ENCODE peak calls at places on chromosomes 4 and X, in four cellular contexts. Q, E, D and K are unnamed samples.

GRCh38 chrX:148365233-148365632 is 135.2 kb upstream of the AFF2 start:
- DNase-seq in Q (no peak), E (no peak), D (no peak), K (no peak)

GRCh38 chr4:169644802-169645201 is 24.4 kb downstream of the CLCN3 start:
- DNase-seq in Q (no peak), E (no peak), D (no peak), K (no peak)

GRCh38 chr4:53943345-53944085 is 120.9 kb downstream of the CHIC2 start:
- DNase-seq in Q (no peak), E (peak), D (no peak), K (peak)

GRCh38 chrX:30308263-30309138 is 689 bp downstream of the NR0B1 start:
- DNase-seq in Q (no peak), E (no peak), D (no peak), K (no peak)

GRCh38 chr4:134126955-134127354 is 74.6 kb downstream of the PABPC4L start:
- DNase-seq in Q (no peak), E (no peak), D (no peak), K (no peak)

GRCh38 chr4:145843148-145843547 is 95.5 kb downstream of the ZNF827 start:
- DNase-seq in Q (no peak), E (no peak), D (no peak), K (no peak)

GRCh38 chr4:163665521-163666334 is 171.2 kb downstream of the TMA16 start:
- DNase-seq in Q (no peak), E (no peak), D (no peak), K (no peak)

GRCh38 chr4:20356565-20356964 is 104.9 kb downstream of the SLIT2 start:
- DNase-seq in Q (no peak), E (no peak), D (no peak), K (no peak)

GRCh38 chr4:30269850-30270249 is 450.3 kb upstream of the PCDH7 start:
- DNase-seq in Q (no peak), E (peak), D (no peak), K (no peak)

GRCh38 chr4:128287159-128287870 is at the start of gene PGRMC2:
- DNase-seq in Q (no peak), E (no peak), D (peak), K (no peak)

GRCh38 chr4:21041708-21042107 is 341.4 kb downstream of the PACRGL start:
- DNase-seq in Q (no peak), E (no peak), D (no peak), K (no peak)

GRCh38 chrX:116009871-116010710 is 160.5 kb upstream of the AGTR2 start:
- DNase-seq in Q (peak), E (no peak), D (no peak), K (no peak)

GRCh38 chrX:129808829-129809745 is 29.3 kb downstream of the SASH3 start:
- DNase-seq in Q (no peak), E (no peak), D (no peak), K (no peak)

GRCh38 chrX:9122504-9123245 is 88.7 kb upstream of the FAM9B start:
- DNase-seq in Q (no peak), E (no peak), D (no peak), K (no peak)

GRCh38 chrX:12979630-12980015 is 4.7 kb downstream of the TMSB4X start:
- DNase-seq in Q (no peak), E (no peak), D (no peak), K (no peak)

GRCh38 chr4:18111100-18111499 is 89.5 kb upstream of the LCORL start:
- DNase-seq in Q (no peak), E (no peak), D (no peak), K (no peak)

GRCh38 chrX:30060718-30061117 is 154.6 kb upstream of the MAGEB2 start:
- DNase-seq in Q (no peak), E (peak), D (no peak), K (no peak)

GRCh38 chr4:4914059-4914820 is 54.8 kb downstream of the MSX1 start:
- DNase-seq in Q (no peak), E (no peak), D (no peak), K (peak)

GRCh38 chr4:59248313-59248712 is 1951.8 kb upstream of the ADGRL3 start:
- DNase-seq in Q (no peak), E (no peak), D (no peak), K (no peak)

DNA sequence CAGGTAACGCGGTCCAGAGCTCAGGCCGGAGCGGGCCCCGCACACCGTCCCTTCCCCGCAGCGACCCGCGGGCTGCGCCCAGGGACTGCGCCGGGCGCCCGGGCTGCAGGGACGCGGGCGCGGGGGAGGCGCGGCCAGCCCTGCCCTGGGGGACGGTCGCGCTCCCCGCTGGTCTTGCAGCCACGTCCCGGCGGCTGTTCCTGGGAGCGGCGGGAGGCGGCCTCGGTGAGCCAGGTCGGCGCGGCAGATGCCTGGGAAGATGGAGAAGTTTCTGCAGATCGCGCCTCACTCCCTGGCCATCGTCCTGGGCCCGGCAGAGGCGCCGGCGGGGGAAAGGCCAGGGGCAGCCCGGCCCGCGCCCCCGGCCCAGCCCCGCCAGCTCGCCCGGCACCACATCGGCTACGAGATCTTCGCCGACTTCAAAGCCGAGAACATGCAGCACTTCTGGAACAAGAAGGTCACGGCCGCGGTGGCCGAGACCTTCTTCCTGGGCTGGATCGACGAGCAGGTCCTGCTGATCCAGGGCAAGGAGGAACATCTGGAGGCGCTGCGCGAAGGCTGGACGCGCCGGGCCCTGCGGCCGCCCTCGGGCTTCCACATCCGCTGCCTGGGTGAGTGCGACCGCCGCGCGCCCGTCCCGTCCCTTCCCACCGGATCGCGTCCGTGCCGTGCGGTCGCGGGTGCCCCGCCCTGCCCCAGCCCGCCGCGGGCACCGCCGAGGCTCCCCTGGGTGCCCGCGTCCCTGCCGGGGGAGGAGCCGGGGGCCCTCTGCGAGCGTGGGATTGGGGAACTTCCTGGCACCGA is 107.5 kb upstream of the STOX2 start:
- DNase-seq in Q (no peak), E (no peak), D (no peak), K (no peak)
- H3K27ac ChIP-seq in Q (no peak), E (peak), D (no peak), K (peak)

GRCh38 chrX:132413459-132413858 is 75.4 kb downstream of the MBNL3 start:
- DNase-seq in Q (peak), E (peak), D (peak), K (no peak)
- H3K4me3 ChIP-seq in Q (peak), E (peak), D (no peak), K (no peak)

GRCh38 chrX:42772874-42773273 is 5.1 kb downstream of the PPP1R2C start:
- DNase-seq in Q (no peak), E (no peak), D (no peak), K (no peak)

GRCh38 chrX:42778096-42778495 is at the start of gene PPP1R2C:
- DNase-seq in Q (no peak), E (no peak), D (no peak), K (no peak)

GRCh38 chrX:42770566-42770965 is 7.4 kb downstream of the PPP1R2C start:
- DNase-seq in Q (no peak), E (no peak), D (no peak), K (no peak)

GRCh38 chrX:42771836-42772335 is 6.1 kb downstream of the PPP1R2C start:
- DNase-seq in Q (no peak), E (no peak), D (no peak), K (no peak)

DNA sequence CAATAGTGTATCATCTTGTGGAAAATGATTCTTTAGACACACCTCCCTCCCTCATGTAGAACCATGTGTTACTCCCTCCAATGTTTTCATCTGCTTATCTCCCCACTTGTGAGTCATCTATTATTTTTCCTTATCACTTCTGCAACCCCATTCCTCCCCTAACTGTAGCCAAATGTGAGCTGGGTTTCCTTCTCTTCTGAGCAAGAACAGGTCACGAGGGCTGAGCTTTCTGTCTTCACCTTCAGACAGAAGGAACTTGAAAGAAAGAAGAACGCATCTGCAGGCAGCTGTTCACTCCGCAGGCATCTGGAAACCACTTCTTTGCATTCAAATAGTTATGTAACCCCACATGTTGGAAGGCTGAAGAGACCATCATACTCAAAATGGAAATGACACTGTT is 1.8 kb downstream of the PPP1R2C start:
- DNase-seq in Q (no peak), E (no peak), D (no peak), K (no peak)
- TF ChIP-seq TCF7L2 in Q (no peak), E (no peak), D (no peak), K (no peak)

GRCh38 chr4:80070880-80071620 is 2.0 kb downstream of the ANTXR2 start:
- DNase-seq in Q (peak), E (no peak), D (peak), K (no peak)
- H3K27ac ChIP-seq in Q (no peak), E (no peak), D (peak), K (peak)